ENCODE peak calls at places on chromosome 4, in nine cellular contexts. M is NAMALWA; I is activated CD8-positive, alpha-beta T cell treated with anti-CD3 and anti-CD28 coated beads for 36 hours; H is HL-60; K is AG04450; W is NCI-H460; U is HEK293T; T is EH; D is germinal center. J is an unnamed sample.

GRCh38 chr4:94208268-94208667 is 603 bp downstream of the SMARCAD1 start:
- DNase-seq in M (no peak), I (no peak), H (no peak), K (no peak), W (no peak), U (no peak), T (no peak), D (peak; percentile 3), J (no peak)

GRCh38 chr4:1720163-1720983 is 750 bp downstream of the TMEM129 start:
- DNase-seq in M (peak; percentile 56), I (peak; percentile 62), H (no peak), K (no peak), W (no peak), U (no peak), T (peak; percentile 56), D (peak; percentile 44), J (peak; percentile 30)

GRCh38 chr4:129751646-129752045 is 655.7 kb downstream of the C4orf33 start:
- DNase-seq in M (no peak), I (no peak), H (no peak), K (no peak), W (no peak), U (no peak), T (no peak), D (no peak), J (no peak)

GRCh38 chr4:52957220-52957686 is 95.1 kb downstream of the RASL11B start:
- DNase-seq in M (no peak), I (no peak), H (no peak), K (no peak), W (no peak), U (no peak), T (peak; percentile 34), D (no peak), J (no peak)

GRCh38 chr4:33709247-33709646 is 2535.1 kb downstream of the ARAP2 start:
- DNase-seq in M (no peak), I (peak; percentile 4), H (no peak), K (peak; percentile 7), W (no peak), U (no peak), T (peak; percentile 26), D (no peak), J (no peak)

GRCh38 chr4:53908661-53909078 is 155.7 kb downstream of the CHIC2 start:
- DNase-seq in M (peak; percentile 64), I (peak; percentile 28), H (no peak), K (peak; percentile 87), W (peak; percentile 63), U (peak; percentile 63), T (peak; percentile 96), D (peak; percentile 37), J (no peak)

GRCh38 chr4:113106076-113106475 is 56.6 kb downstream of the ANK2 start:
- DNase-seq in M (peak; percentile 49), I (no peak), H (no peak), K (peak; percentile 4), W (peak; percentile 30), U (peak; percentile 17), T (peak; percentile 43), D (no peak), J (no peak)

GRCh38 chr4:30716158-30716557 is 4.0 kb upstream of the PCDH7 start:
- DNase-seq in M (peak; percentile 48), I (no peak), H (no peak), K (no peak), W (no peak), U (no peak), T (peak; percentile 34), D (no peak), J (no peak)

GRCh38 chr4:17580969-17581368 is 4.0 kb downstream of the LAP3 start:
- DNase-seq in M (no peak), I (no peak), H (no peak), K (peak; percentile 36), W (no peak), U (no peak), T (peak; percentile 62), D (no peak), J (no peak)

GRCh38 chr4:60743654-60744053 is 456.5 kb upstream of the ADGRL3 start:
- DNase-seq in M (no peak), I (no peak), H (no peak), K (no peak), W (no peak), U (no peak), T (peak; percentile 56), D (no peak), J (no peak)

GRCh38 chr4:169485791-169486742 is 126.3 kb downstream of the NEK1 start:
- DNase-seq in M (peak; percentile 72), I (peak; percentile 42), H (peak; percentile 43), K (no peak), W (peak; percentile 39), U (peak; percentile 51), T (peak; percentile 71), D (peak; percentile 23), J (no peak)

GRCh38 chr4:83305187-83305586 is 20.6 kb upstream of the COQ2 start:
- DNase-seq in M (no peak), I (no peak), H (no peak), K (no peak), W (no peak), U (no peak), T (peak; percentile 11), D (no peak), J (no peak)

GRCh38 chr4:131052646-131053045 is 1956.7 kb downstream of the C4orf33 start:
- DNase-seq in M (no peak), I (no peak), H (no peak), K (no peak), W (no peak), U (no peak), T (no peak), D (no peak), J (no peak)

GRCh38 chr4:2333356-2333841 is 71.5 kb upstream of the MXD4 start:
- DNase-seq in M (no peak), I (no peak), H (peak; percentile 85), K (no peak), W (no peak), U (peak; percentile 6), T (no peak), D (no peak), J (no peak)

GRCh38 chr4:101277661-101278060 is 69.7 kb downstream of the PPP3CA start:
- DNase-seq in M (no peak), I (no peak), H (no peak), K (peak; percentile 18), W (no peak), U (no peak), T (peak; percentile 83), D (no peak), J (no peak)

GRCh38 chr4:118967393-118967792 is 78.7 kb downstream of the SYNPO2 start:
- DNase-seq in M (no peak), I (no peak), H (no peak), K (no peak), W (no peak), U (no peak), T (peak; percentile 74), D (no peak), J (no peak)

GRCh38 chr4:86108834-86109233 is 251.0 kb downstream of the MAPK10 start:
- DNase-seq in M (no peak), I (no peak), H (no peak), K (no peak), W (no peak), U (no peak), T (no peak), D (no peak), J (no peak)

GRCh38 chr4:112277705-112278448 is 7.8 kb downstream of the TIFA start:
- DNase-seq in M (no peak), I (no peak), H (no peak), K (no peak), W (no peak), U (no peak), T (no peak), D (no peak), J (no peak)

GRCh38 chr4:120052840-120053239 is 13.8 kb downstream of the MAD2L1 start:
- DNase-seq in M (no peak), I (no peak), H (no peak), K (peak; percentile 95), W (no peak), U (no peak), T (peak; percentile 94), D (no peak), J (no peak)

J was measured in activated gamma-delta T cell treated with Interleukin-2 at 50 U/mL for 16 hours.